ENCODE peak calls at places on chromosomes 16 and 17, in seven cellular contexts. M is WTC11, W is SK-N-SH, V is A549, E is GM12878, K is K562, D is IMR-90. J is an unnamed sample.

GRCh38 chr16:17357302-17358062 is 113.3 kb downstream of the XYLT1 start:
- DNase-seq in M (no peak), W (no peak), V (no peak), E (no peak), K (no peak), D (no peak), J (no peak)

GRCh38 chr16:21277927-21278706 is at the start of gene CRYM:
- DNase-seq in M (peak), W (peak), V (peak), E (no peak), K (peak), D (no peak), J (peak)

GRCh38 chr16:1640261-1640956 is 28.2 kb downstream of the CRAMP1 start:
- DNase-seq in M (no peak), W (no peak), V (no peak), E (no peak), K (no peak), D (no peak), J (no peak)

GRCh38 chr17:46092996-46093395 is 93.9 kb downstream of the STH start:
- DNase-seq in M (no peak), W (no peak), V (no peak), E (no peak), K (no peak), D (peak), J (no peak)

GRCh38 chr16:24839347-24839972 is 6.3 kb upstream of the SLC5A11 start:
- DNase-seq in M (no peak), W (no peak), V (no peak), E (no peak), K (no peak), D (no peak), J (no peak)

GRCh38 chr17:53391197-53391596 is 431.5 kb upstream of the KIF2B start:
- DNase-seq in M (no peak), W (no peak), V (no peak), E (no peak), K (no peak), D (no peak), J (no peak)

GRCh38 chr17:66123163-66123562 is 68.8 kb downstream of the CEP112 start:
- DNase-seq in M (no peak), W (no peak), V (no peak), E (no peak), K (no peak), D (peak), J (no peak)

GRCh38 chr16:5862103-5863003 is 764.8 kb upstream of the EEF2KMT start:
- DNase-seq in M (no peak), W (peak), V (no peak), E (no peak), K (no peak), D (no peak), J (no peak)

GRCh38 chr17:82545071-82545462 is 25.5 kb downstream of the FOXK2 start:
- DNase-seq in M (no peak), W (no peak), V (no peak), E (no peak), K (no peak), D (no peak), J (no peak)

GRCh38 chr16:85969591-85969990 is 70.6 kb downstream of the IRF8 start:
- DNase-seq in M (no peak), W (no peak), V (no peak), E (no peak), K (no peak), D (peak), J (no peak)

GRCh38 chr16:87305505-87306391 is 11.4 kb downstream of the C16orf95 start:
- DNase-seq in M (peak), W (no peak), V (no peak), E (no peak), K (peak), D (no peak), J (no peak)

GRCh38 chr16:46996391-46996790 is 22.9 kb upstream of the DNAJA2 start:
- DNase-seq in M (peak), W (no peak), V (no peak), E (no peak), K (no peak), D (no peak), J (no peak)

GRCh38 chr17:59454633-59455105 is 110.7 kb upstream of the DHX40 start:
- DNase-seq in M (no peak), W (no peak), V (no peak), E (no peak), K (no peak), D (no peak), J (no peak)

GRCh38 chr17:27872776-27873175 is 20.4 kb downstream of the LYRM9 start:
- DNase-seq in M (no peak), W (no peak), V (no peak), E (no peak), K (no peak), D (no peak), J (no peak)

GRCh38 chr17:32626371-32626770 is 139.6 kb downstream of the CDK5R1 start:
- DNase-seq in M (no peak), W (no peak), V (no peak), E (no peak), K (no peak), D (no peak), J (no peak)

DNA sequence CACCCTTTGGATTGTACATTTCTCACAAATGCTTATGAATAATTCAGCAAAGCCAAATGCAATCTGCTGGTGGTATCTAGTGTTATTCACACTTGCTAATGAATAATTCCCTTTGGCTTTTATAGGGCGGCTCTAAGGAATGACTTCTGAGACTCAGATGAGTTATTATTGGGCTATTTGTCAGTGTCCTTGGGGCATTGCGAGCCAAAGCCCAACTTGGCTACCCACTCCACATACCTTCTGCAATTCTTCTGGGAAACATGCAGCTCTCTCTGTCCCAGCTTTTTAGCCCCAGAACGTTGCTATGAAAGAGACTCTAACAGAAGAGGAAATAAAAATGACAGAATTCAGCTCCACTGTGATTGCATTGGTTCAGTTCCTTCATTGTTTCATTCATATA is 41.2 kb downstream of the FTO start:
- DNase-seq in M (no peak), W (no peak), V (no peak), E (no peak), K (no peak), D (no peak), J (no peak)
- TF ChIP-seq USF2 in M (no peak), W (no peak), V (no peak), E (no peak), K (no peak), D (no peak), J (no peak)

DNA sequence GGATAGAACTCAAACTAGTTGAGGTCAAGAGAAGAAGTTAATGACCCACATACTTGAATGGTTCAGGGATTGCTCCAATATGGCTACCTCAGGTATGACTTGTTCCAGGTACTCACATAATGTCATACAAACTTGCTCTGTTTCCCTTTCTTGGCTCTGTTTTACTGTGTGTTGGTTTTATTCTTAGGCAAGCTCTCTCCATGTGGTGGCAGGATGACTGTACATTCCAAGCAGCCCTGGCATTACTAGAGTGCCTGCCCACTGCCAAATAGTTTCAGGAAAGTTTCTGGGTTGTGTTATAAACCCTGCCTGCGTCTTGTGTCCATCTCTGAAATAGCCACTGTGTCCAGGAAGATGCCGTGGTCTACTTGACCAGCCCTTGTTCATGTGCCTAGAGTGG is 476.8 kb downstream of the SHISA9 start:
- DNase-seq in M (no peak), W (no peak), V (no peak), E (no peak), K (no peak), D (no peak), J (no peak)
- TF ChIP-seq USF2 in M (no peak), W (no peak), V (no peak), E (no peak), K (no peak), D (no peak), J (no peak)

DNA sequence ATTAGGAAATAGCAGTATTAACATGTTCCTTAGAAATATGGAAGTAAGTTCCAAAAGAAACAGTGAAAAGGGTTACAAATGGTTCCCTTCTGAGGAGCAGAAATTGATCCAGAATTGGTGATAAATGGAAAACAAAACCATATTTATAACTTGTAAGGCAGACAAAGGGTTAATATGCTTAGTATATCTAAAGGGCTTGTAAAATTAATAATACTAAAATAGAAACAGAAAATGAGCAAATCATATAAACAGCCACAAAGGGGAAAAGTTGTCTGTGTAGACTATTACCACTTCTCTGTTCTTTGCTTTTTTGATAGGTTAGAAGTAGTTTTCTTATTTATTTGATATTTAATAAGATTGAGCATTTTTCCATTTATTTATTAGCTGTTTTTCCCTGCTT is 64.4 kb downstream of the NFATC3 start:
- DNase-seq in M (no peak), W (no peak), V (no peak), E (no peak), K (no peak), D (no peak), J (no peak)
- TF ChIP-seq USF2 in M (no peak), W (no peak), V (no peak), E (no peak), K (no peak), D (no peak), J (no peak)

GRCh38 chr16:55077231-55077630 is 146.6 kb downstream of the IRX5 start:
- DNase-seq in M (no peak), W (no peak), V (no peak), E (no peak), K (no peak), D (no peak), J (no peak)

GRCh38 chr16:55081622-55082593 is 151.2 kb downstream of the IRX5 start:
- DNase-seq in M (no peak), W (no peak), V (no peak), E (no peak), K (no peak), D (no peak), J (no peak)

GRCh38 chr16:55078153-55078552 is 147.5 kb downstream of the IRX5 start:
- DNase-seq in M (no peak), W (no peak), V (no peak), E (no peak), K (no peak), D (no peak), J (no peak)

GRCh38 chr16:55082594-55082982 is 151.9 kb downstream of the IRX5 start:
- DNase-seq in M (no peak), W (no peak), V (no peak), E (no peak), K (no peak), D (no peak), J (no peak)

GRCh38 chr16:55078699-55079415 is 148.2 kb downstream of the IRX5 start:
- DNase-seq in M (no peak), W (no peak), V (no peak), E (no peak), K (no peak), D (no peak), J (no peak)
- TF ChIP-seq USF2 in M (no peak), W (no peak), V (no peak), E (no peak), K (no peak), D (no peak), J (no peak)

DNA sequence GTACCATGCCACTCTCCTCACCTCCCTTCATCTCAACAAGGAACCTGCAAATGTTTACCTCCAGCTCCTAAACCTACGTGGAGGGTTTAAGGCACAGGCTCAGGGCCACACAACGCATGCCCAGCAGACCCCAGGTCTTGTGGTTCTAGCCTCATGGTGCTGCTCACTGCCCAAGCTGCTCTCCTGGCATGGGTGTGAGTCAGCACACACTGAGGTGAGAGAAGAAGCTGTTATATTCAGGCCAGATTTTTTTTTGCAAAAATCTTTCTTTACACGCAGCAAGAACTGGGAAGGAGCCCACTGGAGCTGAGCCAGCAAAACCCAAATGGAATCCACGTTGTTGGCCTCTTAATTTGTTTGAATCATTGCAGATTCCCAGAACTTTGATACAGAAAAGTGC is 5.6 kb upstream of the C16orf96 start:
- DNase-seq in M (no peak), W (no peak), V (no peak), E (no peak), K (no peak), D (no peak), J (no peak)
- TF ChIP-seq USF2 in M (no peak), W (no peak), V (no peak), E (no peak), K (no peak), D (no peak), J (no peak)

GRCh38 chr17:63973930-63974593 is 1.3 kb upstream of the SCN4A start:
- DNase-seq in M (no peak), W (no peak), V (peak), E (no peak), K (no peak), D (peak), J (no peak)
- TF ChIP-seq USF2 in M (no peak), W (no peak), V (no peak), E (no peak), K (no peak), D (no peak), J (no peak)

GRCh38 chr16:3327514-3327913 is 22.2 kb downstream of the ZNF75A start:
- DNase-seq in M (no peak), W (no peak), V (no peak), E (no peak), K (no peak), D (no peak), J (no peak)

GRCh38 chr16:3328643-3329042 is 23.3 kb downstream of the ZNF75A start:
- DNase-seq in M (no peak), W (no peak), V (no peak), E (no peak), K (no peak), D (no peak), J (no peak)

GRCh38 chr16:3328104-3328503 is 22.8 kb downstream of the ZNF75A start:
- DNase-seq in M (no peak), W (no peak), V (no peak), E (no peak), K (no peak), D (no peak), J (no peak)
- TF ChIP-seq USF2 in M (no peak), W (no peak), V (no peak), E (no peak), K (no peak), D (no peak), J (no peak)

J was measured in H1.